ENCODE peak calls at places on chromosome 16, in six cellular contexts. E, A, S, J, C and Q are unnamed samples.
A peak's percentile ranks its signal among the peaks of the same experiment; 100 is the strongest.

GRCh38 chr16:14196539-14196938 is 125.4 kb downstream of the MRTFB start:
- DNase-seq in E (no peak), A (no peak), S (no peak), J (no peak), C (no peak), Q (no peak)

GRCh38 chr16:22787456-22788189 is 26.3 kb upstream of the HS3ST2 start:
- DNase-seq in E (no peak), A (no peak), S (no peak), J (no peak), C (no peak), Q (no peak)

GRCh38 chr16:1097156-1097555 is 1.1 kb upstream of the C1QTNF8 start:
- DNase-seq in E (no peak), A (no peak), S (no peak), J (no peak), C (no peak), Q (no peak)

GRCh38 chr16:30186782-30187555 is 3.6 kb downstream of the CORO1A start:
- DNase-seq in E (no peak), A (peak; percentile 47), S (peak; percentile 75), J (peak; percentile 76), C (peak; percentile 74), Q (peak; percentile 89)

GRCh38 chr16:70709457-70709856 is 23.6 kb upstream of the MTSS2 start:
- DNase-seq in E (no peak), A (no peak), S (no peak), J (no peak), C (no peak), Q (no peak)

GRCh38 chr16:2028620-2029220 is 2.0 kb downstream of the NHERF2 start:
- DNase-seq in E (no peak), A (no peak), S (no peak), J (no peak), C (no peak), Q (no peak)

GRCh38 chr16:31711344-31711845 is 162.2 kb upstream of the ZNF267 start:
- DNase-seq in E (no peak), A (no peak), S (no peak), J (no peak), C (no peak), Q (no peak)

GRCh38 chr16:77759821-77760220 is 28.5 kb upstream of the VAT1L start:
- DNase-seq in E (no peak), A (no peak), S (no peak), J (no peak), C (no peak), Q (no peak)

GRCh38 chr16:69741519-69741918 is 13.2 kb downstream of the NOB1 start:
- DNase-seq in E (no peak), A (no peak), S (no peak), J (no peak), C (no peak), Q (no peak)

GRCh38 chr16:2819939-2820835 is 3.1 kb downstream of the PRSS21 start:
- DNase-seq in E (no peak), A (no peak), S (no peak), J (no peak), C (no peak), Q (no peak)

GRCh38 chr16:23128056-23128455 is 21.2 kb downstream of the USP31 start:
- DNase-seq in E (no peak), A (no peak), S (no peak), J (no peak), C (no peak), Q (no peak)

GRCh38 chr16:85057948-85058347 is 30.4 kb downstream of the KIAA0513 start:
- DNase-seq in E (no peak), A (no peak), S (no peak), J (no peak), C (no peak), Q (no peak)

GRCh38 chr16:24800586-24800985 is 45.2 kb upstream of the SLC5A11 start:
- DNase-seq in E (peak; percentile 8), A (no peak), S (no peak), J (no peak), C (no peak), Q (no peak)

GRCh38 chr16:3150346-3151218 is 15.8 kb downstream of the ZNF213 start:
- DNase-seq in E (peak; percentile 99), A (peak; percentile 95), S (peak; percentile 95), J (peak; percentile 98), C (peak; percentile 98), Q (peak; percentile 94)

GRCh38 chr16:2614761-2615191 is 67.5 kb upstream of the KCTD5 start:
- DNase-seq in E (no peak), A (no peak), S (no peak), J (no peak), C (no peak), Q (no peak)

GRCh38 chr16:12773216-12773615 is 30.5 kb downstream of the CPPED1 start:
- DNase-seq in E (no peak), A (no peak), S (no peak), J (no peak), C (no peak), Q (no peak)

GRCh38 chr16:11781773-11782172 is 15.3 kb downstream of the ZC3H7A start:
- DNase-seq in E (no peak), A (no peak), S (no peak), J (no peak), C (no peak), Q (no peak)

GRCh38 chr16:80433617-80434016 is 107.2 kb upstream of the DYNLRB2 start:
- DNase-seq in E (no peak), A (no peak), S (no peak), J (no peak), C (no peak), Q (no peak)

GRCh38 chr16:4393243-4393606 is 21.6 kb downstream of the VASN start:
- DNase-seq in E (no peak), A (no peak), S (no peak), J (no peak), C (no peak), Q (peak; percentile 42)

GRCh38 chr16:20944861-20945390 is 44.4 kb downstream of the LYRM1 start:
- DNase-seq in E (peak; percentile 14), A (no peak), S (no peak), J (no peak), C (peak; percentile 6), Q (no peak)

GRCh38 chr16:64545769-64546168 is 576.1 kb downstream of the CDH11 start:
- DNase-seq in E (no peak), A (no peak), S (no peak), J (no peak), C (no peak), Q (no peak)

GRCh38 chr16:54098247-54098646 is 188.3 kb downstream of the IRX3 start:
- DNase-seq in E (no peak), A (no peak), S (no peak), J (no peak), C (no peak), Q (no peak)

GRCh38 chr16:70778901-70779309 is 22.1 kb downstream of the VAC14 start:
- DNase-seq in E (peak; percentile 76), A (peak; percentile 83), S (peak; percentile 49), J (peak; percentile 21), C (no peak), Q (peak; percentile 82)

GRCh38 chr16:67969286-67970039 is 1.0 kb upstream of the SLC12A4 start:
- DNase-seq in E (no peak), A (no peak), S (no peak), J (no peak), C (no peak), Q (no peak)

GRCh38 chr16:67966549-67967182 is 1.8 kb downstream of the SLC12A4 start:
- DNase-seq in E (peak; percentile 34), A (no peak), S (no peak), J (no peak), C (no peak), Q (no peak)

GRCh38 chr16:67967183-67967955 is 1.1 kb downstream of the SLC12A4 start:
- DNase-seq in E (peak; percentile 36), A (no peak), S (no peak), J (no peak), C (no peak), Q (no peak)

GRCh38 chr16:67967956-67968439 is 439 bp downstream of the SLC12A4 start:
- DNase-seq in E (peak; percentile 61), A (no peak), S (peak; percentile 64), J (peak; percentile 60), C (no peak), Q (peak; percentile 79)

GRCh38 chr16:67968440-67969285 is at the start of gene SLC12A4:
- DNase-seq in E (peak; percentile 80), A (peak; percentile 87), S (peak; percentile 90), J (peak; percentile 82), C (peak; percentile 79), Q (peak; percentile 89)
- H3K4me3 ChIP-seq in E (peak within 1 kb of the TSS; percentile 98), A (peak within 1 kb of the TSS; percentile 92), S (peak within 1 kb of the TSS; percentile 96), J (peak within 1 kb of the TSS; percentile 71), C (peak within 1 kb of the TSS; percentile 90), Q (peak within 1 kb of the TSS; percentile 88)

DNA sequence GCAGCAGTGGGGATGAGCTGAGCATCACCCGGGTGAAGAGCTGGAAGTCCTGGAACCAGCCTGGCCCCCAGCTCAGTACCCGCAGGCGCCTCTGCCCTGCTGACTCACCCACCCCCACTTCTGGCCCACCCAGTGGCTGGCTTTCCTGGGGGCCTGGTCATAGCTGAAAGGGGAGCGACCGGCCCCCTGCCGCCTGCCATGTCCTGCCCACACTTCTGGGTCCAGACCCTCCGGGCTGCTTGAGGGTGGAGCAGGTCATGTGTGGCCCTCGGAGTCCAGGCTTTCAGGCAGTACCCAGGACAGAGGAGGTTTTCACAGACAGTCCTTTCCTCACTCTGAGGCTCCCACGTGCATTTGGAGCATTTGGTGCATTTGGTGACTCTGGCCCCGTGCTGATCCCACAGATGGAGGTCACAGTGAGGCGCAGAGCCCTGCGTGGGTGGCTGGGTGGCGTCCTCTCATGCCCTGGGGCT is 7.1 kb upstream of the PIEZO1 start:
- DNase-seq in E (peak; percentile 95), A (no peak), S (no peak), J (no peak), C (no peak), Q (peak; percentile 42)
- H3K4me1 ChIP-seq in E (peaks cover 46% of the 10 kb centered on the region), A (no peaks in the 10 kb centered on the region), S (peaks cover 5% of the 10 kb centered on the region), J (no peaks in the 10 kb centered on the region), C (peaks cover 53% of the 10 kb centered on the region), Q (no peaks in the 10 kb centered on the region)

DNA sequence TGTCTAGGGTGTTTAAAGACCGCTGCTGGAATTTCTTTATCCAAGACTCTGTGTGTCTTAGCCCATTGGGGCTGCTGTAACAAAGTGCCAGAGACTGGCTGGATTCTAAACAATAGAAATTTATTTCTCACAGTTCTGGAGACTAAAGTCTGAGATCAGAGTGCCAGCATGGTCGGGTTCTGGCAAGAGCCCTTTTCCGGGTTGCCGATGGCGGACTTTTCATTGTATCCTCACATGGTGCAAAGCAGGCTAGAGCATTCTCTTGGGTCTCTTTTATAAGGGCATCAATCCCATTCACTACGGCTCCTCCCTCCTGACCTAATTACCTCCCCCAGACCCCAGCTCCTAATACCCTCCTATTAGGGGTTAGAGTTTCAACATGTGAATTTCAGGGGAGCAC is 9.5 kb downstream of the NLRC5 start:
- DNase-seq in E (no peak), A (no peak), S (no peak), J (no peak), C (no peak), Q (no peak)
- H3K27ac ChIP-seq in E (peak overlapping the region; percentile 90), A (peak overlapping the region; percentile 78), S (peak overlapping the region; percentile 87), J (no peak overlapping the region), C (peak overlapping the region; percentile 73), Q (peak overlapping the region; percentile 62)

DNA sequence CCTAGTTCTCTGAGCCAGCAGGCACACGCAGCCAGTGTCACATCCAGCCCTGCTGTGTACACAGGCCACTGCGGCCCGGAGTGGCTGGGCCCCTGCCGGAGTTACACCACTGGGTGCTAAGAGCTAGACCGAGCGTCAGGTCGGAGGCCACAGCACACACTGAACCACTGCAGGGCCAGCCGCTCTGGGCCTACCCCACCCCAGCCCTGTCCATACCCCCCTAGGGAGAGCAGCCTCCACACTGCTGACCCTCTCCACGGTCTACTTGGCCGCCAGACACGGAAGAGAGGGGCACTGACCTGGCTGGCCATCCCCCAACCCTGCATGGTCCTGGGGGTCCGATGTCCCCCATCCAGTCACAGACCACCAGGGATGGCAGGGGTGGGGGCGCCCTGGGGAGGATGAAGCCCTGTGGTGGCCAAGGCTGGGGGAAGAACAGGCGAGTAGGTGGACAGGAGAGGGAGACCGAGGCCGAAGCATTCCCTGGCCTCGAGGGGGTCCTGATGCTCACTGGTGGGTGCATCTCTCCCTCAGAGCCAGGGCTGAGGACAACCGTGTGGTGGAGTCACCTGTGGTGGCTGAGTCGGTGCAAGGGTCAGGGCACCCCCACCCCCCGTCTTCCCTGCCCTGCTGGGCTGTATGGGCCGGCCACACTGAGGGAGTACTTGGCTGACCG is 34.9 kb upstream of the ZC3H18 start:
- DNase-seq in E (no peak), A (no peak), S (no peak), J (no peak), C (no peak), Q (peak; percentile 57)
- H3K4me3 ChIP-seq in E (no peak overlapping the region), A (peak overlapping the region; percentile 36), S (peak overlapping the region; percentile 78), J (no peak overlapping the region), C (peak overlapping the region; percentile 45), Q (peak overlapping the region; percentile 83)